ENCODE peak calls at places on chromosomes 2 and 18, in nine cellular contexts. W is gastrocnemius medialis, H is body of pancreas, R is sigmoid colon, U is Panc1, D is upper lobe of right lung, T is GM12878, M is IMR-90, I is heart right ventricle. X is an unnamed sample.
A peak's percentile ranks its signal among the peaks of the same experiment; 100 is the strongest.

GRCh38 chr2:167451496-167452289 is 563.4 kb downstream of the XIRP2 start:
- DNase-seq in W (no peak), H (no peak), R (no peak), U (no peak), D (no peak), T (no peak), M (no peak), I (no peak), X (no peak)

GRCh38 chr2:235521844-235522243 is 28.0 kb downstream of the AGAP1 start:
- DNase-seq in W (no peak), H (no peak), R (no peak), U (no peak), D (no peak), T (no peak), M (no peak), I (no peak), X (no peak)

GRCh38 chr2:234880551-234881211 is 71.1 kb upstream of the SH3BP4 start:
- DNase-seq in W (no peak), H (peak; percentile 78), R (no peak), U (peak; percentile 96), D (no peak), T (no peak), M (peak; percentile 100), I (no peak), X (no peak)

GRCh38 chr2:230347659-230348305 is 20.8 kb downstream of the SP140L start:
- DNase-seq in W (no peak), H (no peak), R (no peak), U (no peak), D (no peak), T (peak; percentile 32), M (peak; percentile 31), I (no peak), X (no peak)

GRCh38 chr18:9898792-9899549 is 13.2 kb downstream of the TXNDC2 start:
- DNase-seq in W (no peak), H (no peak), R (no peak), U (no peak), D (no peak), T (no peak), M (peak; percentile 37), I (no peak), X (no peak)

GRCh38 chr2:74374509-74375205 is 5.5 kb downstream of the DCTN1 start:
- DNase-seq in W (peak; percentile 50), H (peak; percentile 57), R (peak; percentile 92), U (no peak), D (no peak), T (no peak), M (peak; percentile 72), I (peak; percentile 80), X (peak; percentile 54)

GRCh38 chr2:207919164-207919919 is 106.0 kb downstream of the PLEKHM3 start:
- DNase-seq in W (no peak), H (no peak), R (no peak), U (no peak), D (no peak), T (no peak), M (no peak), I (no peak), X (no peak)

GRCh38 chr18:6992761-6993160 is 124.8 kb downstream of the LAMA1 start:
- DNase-seq in W (no peak), H (no peak), R (no peak), U (no peak), D (no peak), T (no peak), M (no peak), I (no peak), X (no peak)

GRCh38 chr2:29080886-29081743 is 6.8 kb upstream of the PCARE start:
- DNase-seq in W (no peak), H (no peak), R (no peak), U (no peak), D (no peak), T (no peak), M (no peak), I (no peak), X (no peak)

GRCh38 chr2:182852090-182852489 is 14.3 kb downstream of the FRZB start:
- DNase-seq in W (peak; percentile 53), H (peak; percentile 32), R (peak; percentile 63), U (no peak), D (no peak), T (no peak), M (no peak), I (no peak), X (no peak)

GRCh38 chr2:202375006-202375610 is 1.0 kb upstream of the BMPR2 start:
- DNase-seq in W (peak; percentile 21), H (peak; percentile 38), R (peak; percentile 84), U (no peak), D (peak; percentile 82), T (no peak), M (peak; percentile 78), I (peak; percentile 87), X (peak; percentile 88)

GRCh38 chr2:8644605-8645175 is 37.2 kb upstream of the ID2 start:
- DNase-seq in W (peak; percentile 10), H (peak; percentile 53), R (peak; percentile 60), U (no peak), D (peak; percentile 73), T (no peak), M (no peak), I (peak; percentile 21), X (no peak)

GRCh38 chr18:40672590-40672989 is 1282.4 kb upstream of the PIK3C3 start:
- DNase-seq in W (no peak), H (no peak), R (no peak), U (no peak), D (no peak), T (no peak), M (no peak), I (no peak), X (no peak)

GRCh38 chr2:64019975-64020281 is 700 bp upstream of the VPS54 start:
- DNase-seq in W (no peak), H (no peak), R (no peak), U (peak; percentile 41), D (no peak), T (no peak), M (no peak), I (no peak), X (no peak)

GRCh38 chr2:64025741-64026140 is 6.5 kb upstream of the VPS54 start:
- DNase-seq in W (no peak), H (no peak), R (no peak), U (no peak), D (no peak), T (no peak), M (no peak), I (no peak), X (no peak)

GRCh38 chr2:64021578-64021977 is 2.4 kb upstream of the VPS54 start:
- DNase-seq in W (no peak), H (no peak), R (no peak), U (no peak), D (no peak), T (no peak), M (peak; percentile 46), I (no peak), X (no peak)

GRCh38 chr2:64023485-64024258 is 4.4 kb upstream of the VPS54 start:
- DNase-seq in W (no peak), H (peak; percentile 23), R (no peak), U (no peak), D (no peak), T (no peak), M (no peak), I (no peak), X (no peak)

DNA sequence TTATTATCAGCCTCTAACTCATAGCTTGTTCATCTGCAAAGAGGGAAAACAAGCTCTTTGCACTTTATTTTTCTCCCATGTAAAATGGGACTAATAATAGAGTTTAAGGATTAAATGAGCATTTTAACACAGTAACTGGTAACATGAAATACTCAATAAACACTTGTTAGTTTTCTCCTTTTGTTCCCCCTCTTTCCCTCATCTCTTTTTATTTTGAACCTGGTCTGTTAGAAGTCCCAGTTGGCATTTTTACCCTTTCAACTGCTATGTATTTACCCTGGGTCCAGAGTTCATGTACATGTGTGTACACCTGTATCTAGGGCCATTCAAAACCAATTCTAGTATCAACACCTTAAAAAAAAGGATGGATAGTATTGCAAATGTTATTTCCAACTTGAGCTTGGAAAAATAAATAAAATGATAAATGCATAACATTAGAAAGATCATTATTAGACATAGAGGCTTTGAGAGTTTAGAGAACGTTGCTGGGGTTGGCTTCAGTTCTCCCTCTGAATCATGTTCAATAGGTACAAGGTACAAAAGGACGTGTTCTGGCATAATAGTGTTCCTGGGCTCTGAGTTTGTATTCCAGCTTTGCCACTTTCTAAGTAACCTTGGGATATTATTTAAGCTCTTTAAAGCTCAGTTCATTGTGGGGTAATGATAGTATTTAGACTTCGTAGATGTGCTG is 5.2 kb upstream of the VPS54 start:
- DNase-seq in W (no peak), H (no peak), R (no peak), U (no peak), D (no peak), T (no peak), M (no peak), I (no peak), X (no peak)
- H3K4me1 ChIP-seq in W (peaks cover 6% of the 10 kb centered on the region), H (peaks cover 21% of the 10 kb centered on the region), R (no peaks in the 10 kb centered on the region), U (peaks cover 10% of the 10 kb centered on the region), D (peaks cover 11% of the 10 kb centered on the region), T (peaks cover 8% of the 10 kb centered on the region), M (peaks cover 4% of the 10 kb centered on the region), I (no peaks in the 10 kb centered on the region), X (peaks cover 2% of the 10 kb centered on the region)

GRCh38 chr2:96526615-96527014 is 9.9 kb upstream of the ARID5A start:
- DNase-seq in W (no peak), H (no peak), R (peak; percentile 61), U (no peak), D (peak; percentile 36), T (no peak), M (no peak), I (no peak), X (no peak)

GRCh38 chr2:96528680-96529375 is 7.7 kb upstream of the ARID5A start:
- DNase-seq in W (no peak), H (no peak), R (no peak), U (no peak), D (peak; percentile 65), T (no peak), M (no peak), I (no peak), X (peak; percentile 77)

GRCh38 chr2:96526101-96526591 is 10.4 kb upstream of the ARID5A start:
- DNase-seq in W (no peak), H (peak; percentile 16), R (peak; percentile 48), U (no peak), D (peak; percentile 42), T (no peak), M (no peak), I (no peak), X (no peak)

GRCh38 chr2:96527990-96528679 is 8.4 kb upstream of the ARID5A start:
- DNase-seq in W (no peak), H (peak; percentile 34), R (peak; percentile 84), U (no peak), D (peak; percentile 73), T (peak; percentile 72), M (peak; percentile 60), I (peak; percentile 74), X (peak; percentile 91)

GRCh38 chr2:96527052-96527964 is 9.2 kb upstream of the ARID5A start:
- DNase-seq in W (no peak), H (no peak), R (peak; percentile 69), U (no peak), D (peak; percentile 72), T (no peak), M (peak; percentile 18), I (peak; percentile 59), X (no peak)
- TF ChIP-seq CTCF in W (peak; percentile 35), H (no peak), R (no peak), U (no peak), D (peak; percentile 40), T (peak; percentile 32), M (peak; percentile 47), I (peak; percentile 63), X (no peak)

GRCh38 chr2:109353806-109354745 is 225.1 kb downstream of the SH3RF3 start:
- DNase-seq in W (no peak), H (no peak), R (peak; percentile 26), U (no peak), D (no peak), T (no peak), M (no peak), I (no peak), X (no peak)
- H3K27ac ChIP-seq in W (no peak overlapping the region), H (no peak overlapping the region), R (no peak overlapping the region), U (no peak overlapping the region), D (no peak overlapping the region), T (no peak overlapping the region), M (no peak overlapping the region), I (no peak overlapping the region), X (no peak overlapping the region)

GRCh38 chr2:66696856-66697255 is 261.9 kb downstream of the MEIS1 start:
- DNase-seq in W (no peak), H (no peak), R (no peak), U (no peak), D (no peak), T (no peak), M (peak; percentile 24), I (no peak), X (no peak)
- H3K4me1 ChIP-seq in W (no peaks in the 10 kb centered on the region), H (peaks cover 10% of the 10 kb centered on the region), R (peaks cover 3% of the 10 kb centered on the region), U (no peaks in the 10 kb centered on the region), D (no peaks in the 10 kb centered on the region), T (no peaks in the 10 kb centered on the region), M (no peaks in the 10 kb centered on the region), I (no peaks in the 10 kb centered on the region), X (no peaks in the 10 kb centered on the region)